ENCODE peak calls at places on chromosomes 3 and 15, in six cellular contexts. J is kidney, P is ascending aorta, C is neural progenitor cell, Z is Peyer's patch, U is A549. Y is an unnamed sample.

GRCh38 chr3:81622395-81622794 is 139.1 kb downstream of the GBE1 start:
- DNase-seq in J (no peak), P (no peak), C (no peak), Z (no peak), U (no peak), Y (no peak)

GRCh38 chr3:197750396-197750831 is 731 bp downstream of the FYTTD1 start:
- DNase-seq in J (peak; percentile 90), P (peak; percentile 14), C (peak; percentile 83), Z (peak; percentile 91), U (peak; percentile 55), Y (peak; percentile 88)

GRCh38 chr15:71066983-71067382 is 48.3 kb upstream of the THSD4 start:
- DNase-seq in J (no peak), P (no peak), C (no peak), Z (no peak), U (no peak), Y (no peak)

GRCh38 chr15:51299187-51300015 is 39.0 kb downstream of the CYP19A1 start:
- DNase-seq in J (no peak), P (no peak), C (no peak), Z (no peak), U (no peak), Y (no peak)

GRCh38 chr3:19526071-19526470 is 377.8 kb downstream of the KCNH8 start:
- DNase-seq in J (no peak), P (no peak), C (no peak), Z (no peak), U (no peak), Y (no peak)

GRCh38 chr3:169662215-169663070 is 1.1 kb downstream of the MECOM start:
- DNase-seq in J (peak; percentile 96), P (no peak), C (peak; percentile 93), Z (peak; percentile 68), U (peak; percentile 63), Y (peak; percentile 62)

GRCh38 chr3:97810779-97811390 is 10.9 kb upstream of the CRYBG3 start:
- DNase-seq in J (no peak), P (no peak), C (no peak), Z (no peak), U (no peak), Y (no peak)

GRCh38 chr3:66453525-66454463 is 47.0 kb downstream of the LRIG1 start:
- DNase-seq in J (no peak), P (no peak), C (peak; percentile 45), Z (no peak), U (no peak), Y (no peak)

GRCh38 chr3:133574260-133574881 is 885 bp downstream of the CDV3 start:
- DNase-seq in J (peak; percentile 93), P (peak; percentile 27), C (peak; percentile 84), Z (peak; percentile 85), U (peak; percentile 39), Y (peak; percentile 90)

GRCh38 chr15:65778269-65778668 is 13.8 kb downstream of the DENND4A start:
- DNase-seq in J (no peak), P (no peak), C (no peak), Z (no peak), U (no peak), Y (no peak)

GRCh38 chr15:64019764-64020163 is 26.5 kb downstream of the DAPK2 start:
- DNase-seq in J (no peak), P (no peak), C (no peak), Z (peak; percentile 75), U (peak; percentile 72), Y (peak; percentile 70)

GRCh38 chr3:71876135-71876534 is 91.2 kb upstream of the PROK2 start:
- DNase-seq in J (no peak), P (no peak), C (no peak), Z (no peak), U (no peak), Y (no peak)

GRCh38 chr3:65173841-65174240 is 486.0 kb upstream of the ADAMTS9 start:
- DNase-seq in J (no peak), P (no peak), C (no peak), Z (no peak), U (no peak), Y (no peak)

GRCh38 chr3:65166531-65166930 is 478.7 kb upstream of the ADAMTS9 start:
- DNase-seq in J (no peak), P (no peak), C (no peak), Z (no peak), U (no peak), Y (no peak)

GRCh38 chr3:65168547-65168946 is 480.7 kb upstream of the ADAMTS9 start:
- DNase-seq in J (no peak), P (no peak), C (no peak), Z (no peak), U (no peak), Y (no peak)

GRCh38 chr3:65174713-65175112 is 486.9 kb upstream of the ADAMTS9 start:
- DNase-seq in J (no peak), P (no peak), C (no peak), Z (no peak), U (no peak), Y (no peak)

DNA sequence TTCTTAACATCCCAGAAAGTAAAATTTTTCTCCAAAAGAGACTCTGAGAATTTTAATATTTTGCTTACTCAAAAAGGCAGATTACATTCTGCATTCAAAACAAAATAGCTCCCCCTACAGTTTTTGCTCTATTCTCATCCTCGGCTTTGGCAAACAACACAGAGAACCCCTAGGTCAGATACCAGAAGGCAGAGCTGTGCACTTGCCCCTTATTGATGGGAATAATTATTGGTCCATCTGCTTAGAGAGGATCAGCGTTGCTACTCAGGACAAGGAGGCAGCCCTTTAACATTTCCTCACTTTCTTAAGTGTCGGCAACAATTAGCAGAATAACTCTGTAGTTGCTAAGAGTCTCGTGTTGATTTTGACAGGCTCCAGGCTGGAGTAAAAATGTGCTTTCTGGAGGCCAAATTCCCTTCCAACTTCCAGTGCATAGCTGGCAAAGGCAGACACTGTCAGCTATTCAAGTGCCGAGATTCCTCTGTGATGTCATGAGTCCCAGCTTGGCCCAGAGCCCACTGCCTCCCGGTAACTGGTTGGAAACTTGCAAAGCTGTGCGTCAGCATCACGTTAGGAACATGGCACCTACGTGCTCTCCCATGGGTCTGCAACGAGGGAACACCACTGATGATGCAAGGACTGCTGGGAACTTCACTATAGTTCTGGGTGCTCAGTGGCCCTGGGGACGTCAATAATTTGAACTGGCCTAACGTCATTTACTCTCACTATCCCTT is 482.7 kb upstream of the ADAMTS9 start:
- DNase-seq in J (peak; percentile 95), P (peak; percentile 90), C (peak; percentile 44), Z (peak; percentile 75), U (peak; percentile 48), Y (no peak)
- TF ChIP-seq CTCF in J (peak; percentile 20), P (peak; percentile 12), C (peak; percentile 69), Z (peak; percentile 25), U (no peak), Y (no peak)

GRCh38 chr15:23503546-23503945 is 56.5 kb upstream of the GOLGA6L2 start:
- DNase-seq in J (no peak), P (no peak), C (no peak), Z (no peak), U (no peak), Y (no peak)

GRCh38 chr15:23504003-23504402 is 57.0 kb upstream of the GOLGA6L2 start:
- DNase-seq in J (no peak), P (no peak), C (no peak), Z (no peak), U (no peak), Y (no peak)

GRCh38 chr15:23506762-23507161 is 58.7 kb upstream of the MKRN3 start:
- DNase-seq in J (no peak), P (no peak), C (no peak), Z (no peak), U (no peak), Y (no peak)
- H3K4me3 ChIP-seq in J (no peak overlapping the region), P (no peak overlapping the region), C (no peak overlapping the region), Z (no peak overlapping the region), U (no peak overlapping the region), Y (no peak overlapping the region)

DNA sequence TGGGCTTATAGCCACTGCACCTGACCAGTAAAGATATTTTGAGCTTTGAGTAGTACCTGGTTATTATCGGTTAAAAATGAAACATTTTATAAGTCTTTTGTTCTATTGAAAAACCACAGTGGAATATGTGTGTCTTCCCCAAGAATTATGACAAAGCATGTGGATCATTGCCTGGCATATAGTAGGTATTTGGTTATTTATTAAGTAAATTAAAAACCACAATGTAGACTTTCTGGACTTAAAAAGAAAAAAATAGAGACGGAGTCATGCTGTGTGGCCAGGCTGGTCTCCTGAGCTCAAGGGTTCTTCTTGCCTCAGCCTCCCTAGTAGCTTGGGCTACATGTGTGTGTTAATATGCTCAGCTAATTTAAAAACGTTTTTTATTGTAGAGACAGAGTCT is 43.5 kb downstream of the UBE2E2 start:
- DNase-seq in J (no peak), P (no peak), C (no peak), Z (no peak), U (no peak), Y (no peak)
- TF ChIP-seq CTCF in J (no peak), P (no peak), C (no peak), Z (no peak), U (no peak), Y (no peak)

DNA sequence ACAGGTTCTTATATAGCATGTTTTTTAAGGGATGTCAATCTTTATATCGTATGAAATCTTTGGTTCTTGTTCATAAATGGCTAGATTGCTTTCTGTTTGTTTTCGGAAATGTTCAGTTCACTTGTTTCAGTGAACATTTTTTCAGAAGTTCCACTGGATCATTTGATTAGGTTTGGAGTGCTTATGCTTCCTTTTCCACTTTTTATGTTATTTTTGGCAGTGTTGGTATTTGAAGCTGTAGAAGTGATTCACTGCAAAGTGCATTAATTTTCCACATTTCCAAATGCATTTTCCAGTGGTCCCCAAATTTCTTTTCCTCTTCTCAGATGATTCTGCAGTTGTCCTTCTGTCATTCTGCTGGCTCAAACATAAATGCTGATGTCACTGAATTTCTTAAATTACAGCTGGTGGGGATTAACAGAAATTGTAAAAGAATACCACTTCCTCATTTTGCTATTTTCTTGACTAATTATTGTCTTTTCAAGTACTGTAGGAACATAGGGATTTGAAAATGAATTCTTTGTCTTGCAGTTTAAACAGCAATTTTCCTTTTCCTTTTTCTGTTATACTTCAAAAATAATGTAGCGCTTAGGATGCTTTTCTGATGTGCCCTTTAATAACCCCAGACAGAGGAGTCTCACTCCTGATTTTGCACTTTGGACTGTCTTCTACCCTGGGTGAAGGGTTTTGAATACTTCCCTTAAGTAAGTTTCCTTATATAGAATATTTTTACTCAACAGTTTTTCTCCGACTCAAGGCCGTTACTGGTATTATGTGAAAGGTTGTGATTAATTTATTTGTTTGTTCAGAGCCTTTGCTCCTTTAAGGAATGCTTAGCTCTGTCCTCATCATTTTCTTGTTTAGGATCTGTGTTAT is 24.9 kb downstream of the MITF start:
- DNase-seq in J (no peak), P (no peak), C (no peak), Z (no peak), U (peak; percentile 26), Y (no peak)
- H3K4me3 ChIP-seq in J (peak overlapping the region; percentile 43), P (no peak overlapping the region), C (no peak overlapping the region), Z (no peak overlapping the region), U (peak overlapping the region; percentile 32), Y (no peak overlapping the region)

GRCh38 chr3:39383913-39384664 is 919 bp downstream of the SLC25A38 start:
- DNase-seq in J (peak; percentile 98), P (peak; percentile 89), C (peak; percentile 99), Z (peak; percentile 98), U (peak; percentile 93), Y (peak; percentile 97)
- TF ChIP-seq CTCF in J (peak; percentile 26), P (peak; percentile 22), C (peak; percentile 9), Z (peak; percentile 35), U (no peak), Y (no peak)

Y was measured in GM12865.